ENCODE peak calls at places on chromosomes 4 and X, in ten cellular contexts. F is thoracic aorta; K is testis; D is prostate gland; Y is CD8-positive, alpha-beta T cell; X is fibroblast of lung; W is lower lobe of right lung; P is tibial artery; U is A673; B is HCT116. O is an unnamed sample. For H3K9me3, the result is how much of the 10 kb centered on the place peaks cover.

GRCh38 chr4:53653484-53654053 is 62.3 kb upstream of the LNX1 start:
- DNase-seq in B (no peak), F (no peak), W (no peak), K (peak), P (no peak), U (no peak), X (no peak), D (peak), Y (no peak), O (no peak)

GRCh38 chr4:72974694-72975487 is 94.6 kb downstream of the COX18 start:
- DNase-seq in F (no peak), K (no peak), Y (no peak), P (no peak), X (peak), W (no peak), B (no peak), D (no peak), U (peak), O (no peak)

GRCh38 chr4:7627251-7628250 is 192.8 kb upstream of the PSAPL1 start:
- DNase-seq in D (no peak), F (no peak), Y (no peak), P (no peak), W (no peak), K (no peak), B (no peak), X (no peak), U (no peak), O (no peak)

GRCh38 chr4:163280703-163281519 is 51.5 kb downstream of the NPY1R start:
- DNase-seq in K (no peak), P (no peak), Y (no peak), D (no peak), X (no peak), U (no peak), F (no peak), W (no peak), B (no peak), O (no peak)

GRCh38 chrX:8738588-8739189 is 6.8 kb upstream of the ANOS1 start:
- DNase-seq in K (peak), F (no peak), Y (peak), P (peak), U (peak), X (no peak), D (peak), W (no peak), B (no peak), O (no peak)

GRCh38 chr4:95693594-95693993 is 144.8 kb upstream of the UNC5C start:
- DNase-seq in Y (no peak), W (no peak), P (no peak), D (no peak), F (no peak), K (no peak), B (peak), X (peak), U (peak), O (no peak)

GRCh38 chr4:15040916-15041463 is 38.7 kb downstream of the CPEB2 start:
- DNase-seq in X (peak), Y (no peak), K (no peak), F (no peak), W (no peak), B (no peak), D (no peak), P (no peak), U (no peak), O (no peak)

GRCh38 chrX:1416327-1416784 is 24.4 kb upstream of the SLC25A6 start:
- DNase-seq in D (no peak), P (no peak), F (no peak), K (no peak), X (no peak), W (no peak), U (no peak), B (no peak), Y (no peak), O (no peak)

GRCh38 chrX:54181196-54181953 is 1.7 kb downstream of the FAM120C start:
- DNase-seq in D (no peak), K (no peak), B (no peak), X (peak), P (no peak), Y (no peak), W (no peak), F (no peak), U (peak), O (no peak)

GRCh38 chr4:38819569-38819968 is 15.0 kb upstream of the TLR1 start:
- DNase-seq in B (no peak), P (no peak), U (no peak), K (no peak), F (no peak), D (no peak), Y (no peak), X (peak), W (no peak), O (no peak)

GRCh38 chrX:108726748-108727147 is 9.6 kb downstream of the IRS4 start:
- DNase-seq in F (no peak), P (no peak), K (no peak), Y (no peak), D (no peak), B (no peak), W (no peak), X (no peak), U (no peak), O (no peak)

GRCh38 chr4:7410470-7410869 is 24.3 kb downstream of the PSAPL1 start:
- DNase-seq in B (no peak), X (peak), U (no peak), K (no peak), P (no peak), F (no peak), Y (no peak), D (no peak), W (no peak), O (no peak)

GRCh38 chr4:131613086-131613823 is 1535.8 kb upstream of the PCDH10 start:
- DNase-seq in K (no peak), D (no peak), F (no peak), Y (no peak), X (no peak), W (no peak), P (no peak), B (no peak), U (no peak), O (no peak)

GRCh38 chr4:16641971-16642370 is 256.5 kb downstream of the LDB2 start:
- DNase-seq in X (peak), U (no peak), W (no peak), B (no peak), P (no peak), D (no peak), K (no peak), F (no peak), Y (no peak), O (no peak)

GRCh38 chrX:13051529-13052172 is 7.2 kb upstream of the FAM9C start:
- DNase-seq in D (no peak), X (peak), B (no peak), K (no peak), P (no peak), Y (peak), W (no peak), U (no peak), F (no peak), O (no peak)

GRCh38 chr4:173254646-173255045 is 79.5 kb downstream of the HMGB2 start:
- DNase-seq in B (no peak), Y (no peak), F (no peak), W (no peak), X (no peak), P (no peak), U (no peak), D (no peak), K (no peak), O (no peak)

GRCh38 chr4:137307806-137308205 is 224.5 kb downstream of the PCDH18 start:
- DNase-seq in P (peak), D (no peak), F (peak), K (no peak), U (no peak), Y (no peak), X (peak), W (no peak), B (no peak), O (no peak)

GRCh38 chr4:15144249-15144966 is 142.1 kb downstream of the CPEB2 start:
- DNase-seq in F (no peak), U (no peak), P (no peak), X (no peak), Y (no peak), K (no peak), W (no peak), D (peak), B (no peak), O (no peak)

GRCh38 chr4:8278421-8279287 is 9.1 kb downstream of the HTRA3 start:
- DNase-seq in K (no peak), W (no peak), U (no peak), B (no peak), X (peak), P (no peak), D (no peak), Y (no peak), F (no peak), O (peak)

GRCh38 chr4:27350161-27350560 is 489.5 kb downstream of the STIM2 start:
- DNase-seq in K (no peak), U (no peak), B (peak), D (no peak), F (no peak), X (peak), W (no peak), Y (no peak), P (no peak), O (no peak)

GRCh38 chr4:41202356-41202755 is 12.0 kb downstream of the APBB2 start:
- DNase-seq in B (no peak), W (no peak), F (no peak), P (no peak), Y (no peak), D (no peak), U (no peak), X (no peak), K (no peak), O (no peak)

GRCh38 chrX:31251336-31251735 is 179.5 kb upstream of the FTHL17 start:
- DNase-seq in B (no peak), Y (no peak), P (no peak), X (no peak), U (no peak), F (no peak), K (no peak), D (no peak), W (no peak), O (no peak)

GRCh38 chr4:3571921-3572320 is 39.7 kb upstream of the LRPAP1 start:
- DNase-seq in K (no peak), B (no peak), Y (no peak), F (no peak), D (no peak), U (no peak), P (no peak), W (no peak), X (no peak), O (no peak)

GRCh38 chrX:8629871-8630270 is 102.1 kb downstream of the ANOS1 start:
- DNase-seq in P (no peak), U (no peak), X (peak), K (no peak), D (no peak), B (no peak), F (no peak), Y (no peak), W (no peak), O (no peak)

GRCh38 chrX:129480889-129481288 is 42.4 kb downstream of the SMARCA1 start:
- DNase-seq in B (no peak), P (no peak), K (no peak), X (no peak), F (no peak), W (no peak), D (no peak), Y (no peak), U (no peak), O (no peak)

GRCh38 chr4:77043507-77044131 is 32.2 kb downstream of the CCNI start:
- DNase-seq in B (no peak), D (no peak), P (peak), X (no peak), Y (no peak), W (no peak), F (no peak), K (no peak), U (no peak), O (no peak)

GRCh38 chrX:51891821-51892551 is 1.4 kb upstream of the MAGED1 start:
- DNase-seq in B (no peak), F (no peak), P (peak), Y (no peak), K (peak), U (peak), D (no peak), W (no peak), X (peak), O (peak)

GRCh38 chrX:84187501-84188319 is at the start of gene RPS6KA6:
- DNase-seq in F (no peak), P (peak), U (no peak), K (peak), D (peak), B (no peak), X (peak), W (peak), Y (no peak), O (peak)

GRCh38 chrX:13432376-13432775 is 112.5 kb upstream of the ATXN3L start:
- DNase-seq in W (no peak), B (no peak), D (peak), Y (no peak), K (peak), X (peak), U (no peak), F (peak), P (peak), O (no peak)

GRCh38 chr4:87076690-87077358 is 142.0 kb downstream of the AFF1 start:
- DNase-seq in D (peak), F (no peak), B (no peak), P (no peak), U (no peak), Y (no peak), W (no peak), K (no peak), X (no peak), O (no peak)

GRCh38 chrX:144916785-144917184 is 330.5 kb upstream of the SPANXN1 start:
- DNase-seq in Y (no peak), B (no peak), X (no peak), U (no peak), F (no peak), D (no peak), P (no peak), K (no peak), W (no peak), O (no peak)

GRCh38 chr4:106676173-106676921 is 307.8 kb upstream of the GIMD1 start:
- DNase-seq in D (no peak), F (no peak), B (no peak), X (no peak), W (no peak), Y (no peak), U (no peak), K (no peak), P (no peak), O (no peak)

GRCh38 chr4:98642991-98643426 is 15.4 kb downstream of the TSPAN5 start:
- DNase-seq in D (no peak), P (no peak), U (no peak), B (peak), Y (no peak), X (peak), K (no peak), W (no peak), F (no peak), O (no peak)

GRCh38 chr4:189022441-189023035 is 883.3 kb downstream of the TRIML1 start:
- DNase-seq in K (no peak), U (no peak), X (peak), W (no peak), Y (no peak), P (no peak), D (no peak), B (no peak), F (no peak), O (no peak)

GRCh38 chr4:76611611-76612010 is 176.6 kb downstream of the SHROOM3 start:
- DNase-seq in D (peak), X (peak), W (no peak), K (no peak), B (no peak), Y (no peak), U (no peak), F (no peak), P (no peak), O (no peak)

GRCh38 chr4:168757500-168757899 is 252.6 kb downstream of the CBR4 start:
- DNase-seq in F (no peak), Y (no peak), K (no peak), D (no peak), P (no peak), W (no peak), U (no peak), X (no peak), B (no peak), O (no peak)

GRCh38 chr4:14636563-14636962 is 365.7 kb upstream of the CPEB2 start:
- DNase-seq in B (no peak), Y (no peak), D (no peak), K (no peak), F (no peak), U (no peak), P (no peak), X (no peak), W (no peak), O (no peak)

GRCh38 chr4:125368684-125369083 is 53.9 kb downstream of the FAT4 start:
- DNase-seq in B (no peak), D (no peak), U (peak), P (no peak), X (peak), K (no peak), F (no peak), W (no peak), Y (no peak), O (no peak)

GRCh38 chr4:150541681-150542080 is 40.3 kb upstream of the MAB21L2 start:
- DNase-seq in W (no peak), Y (no peak), X (no peak), K (no peak), F (no peak), D (no peak), B (no peak), U (no peak), P (no peak), O (no peak)

DNA sequence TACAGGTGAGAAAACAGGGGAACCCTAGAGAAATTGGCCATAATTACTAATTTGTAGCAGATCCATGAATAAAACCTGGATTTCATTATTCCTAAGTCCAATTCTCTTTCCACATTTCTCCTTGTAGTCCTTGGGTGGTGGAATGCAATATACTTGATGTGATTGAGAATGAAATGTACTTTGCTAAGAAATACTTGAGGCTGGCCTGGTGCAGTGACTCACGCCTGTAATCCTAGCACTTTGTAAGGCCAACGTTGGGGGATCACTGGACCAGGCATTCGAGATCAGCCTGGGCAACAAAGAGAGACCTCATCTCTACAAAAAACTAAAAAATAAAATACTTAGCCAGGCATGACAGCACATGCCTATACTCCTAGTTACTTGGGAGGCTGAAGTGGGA is 15.9 kb downstream of the TMEM184C start:
- DNase-seq in D (no peak), U (no peak), F (no peak), K (no peak), P (no peak), W (no peak), Y (no peak), B (no peak), X (peak), O (no peak)
- H3K27ac ChIP-seq in D (no peak), U (no peak), F (no peak), K (no peak), P (no peak), W (no peak), Y (no peak), B (no peak), X (no peak), O (no peak)

DNA sequence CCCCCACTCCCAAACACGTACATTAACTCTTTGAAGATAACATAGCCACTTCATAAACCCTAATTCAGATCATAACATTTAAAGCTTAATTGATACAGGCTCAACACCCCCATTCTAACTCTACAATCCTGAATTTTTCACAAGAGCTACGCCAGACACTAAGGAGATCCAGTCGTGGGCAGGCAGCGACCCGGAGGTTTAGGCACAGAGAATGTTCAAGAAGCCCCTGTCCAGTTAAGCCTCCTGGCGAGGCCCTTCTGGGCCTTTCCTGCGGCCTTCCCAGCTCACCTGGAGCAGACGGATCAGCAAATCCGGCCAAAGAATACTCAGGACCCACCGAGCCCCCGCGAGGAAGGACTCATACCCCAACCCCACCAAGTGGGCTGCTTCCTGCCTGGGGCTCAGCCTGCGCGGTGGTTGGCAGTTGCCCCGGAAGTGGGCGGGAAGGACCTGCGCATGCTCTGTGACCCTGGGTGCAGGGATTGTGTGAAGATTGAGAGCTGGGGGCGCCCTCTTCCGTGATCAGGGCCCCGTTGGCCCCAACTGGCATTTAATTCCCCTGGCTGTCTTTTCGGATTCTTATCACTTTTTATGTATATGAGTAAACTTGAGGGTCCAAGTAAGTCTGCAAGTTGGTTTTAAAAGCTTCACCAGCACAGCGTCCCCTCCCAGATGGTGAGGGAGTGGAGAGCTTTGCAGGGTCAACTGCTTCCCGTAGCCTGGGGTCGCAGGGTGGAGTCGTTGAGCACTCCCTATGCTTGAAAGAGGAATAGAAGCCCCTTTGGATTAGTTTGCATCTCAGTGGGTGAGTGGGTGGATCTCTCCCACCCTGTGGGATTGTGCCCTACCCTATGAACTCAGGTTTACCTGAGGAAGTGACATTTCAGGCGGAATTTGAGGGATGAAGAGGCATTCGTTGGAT is at the start of gene TRIM61:
- DNase-seq in F (no peak), U (peak), D (no peak), Y (peak), X (peak), P (no peak), W (peak), K (peak), B (no peak), O (peak)
- TF ChIP-seq CTCF in F (no peak), U (no peak), D (no peak), Y (no peak), X (peak), P (no peak), W (no peak), K (no peak), B (no peak), O (no peak)

DNA sequence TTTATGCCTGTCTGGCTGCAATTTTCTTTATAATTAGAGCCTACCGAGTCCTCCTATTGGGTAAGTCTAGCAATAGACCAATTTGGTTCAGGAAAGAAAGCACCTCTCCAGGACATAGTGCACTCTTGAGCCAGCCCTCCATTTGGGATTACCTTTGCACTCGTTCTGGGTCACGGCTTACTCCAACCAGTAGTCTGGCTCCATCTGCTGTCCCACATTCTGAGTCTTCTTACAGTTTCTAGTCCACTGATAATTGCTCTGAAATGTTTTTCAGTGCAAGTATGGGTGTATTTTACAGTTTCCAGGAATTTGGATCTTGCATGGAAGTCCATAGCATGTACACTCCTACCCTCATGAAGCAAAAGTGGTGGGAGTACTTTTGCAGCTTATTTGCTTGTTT is 34.8 kb upstream of the USP51 start:
- DNase-seq in U (no peak), W (no peak), X (no peak), F (no peak), D (no peak), B (no peak), K (peak), Y (no peak), P (no peak), O (no peak)
- H3K9me3 ChIP-seq in U (under half), W (under half), X (under half), F (under half), D (under half), B (under half), K (under half), Y (under half), P (under half), O (under half)

GRCh38 chr4:1983846-1984405 is 24.8 kb downstream of the NELFA start:
- DNase-seq in F (no peak), W (no peak), Y (no peak), X (no peak), D (no peak), B (no peak), K (peak), P (no peak), U (no peak), O (peak)

GRCh38 chr4:1986578-1987210 is 22.1 kb downstream of the NELFA start:
- DNase-seq in P (no peak), X (no peak), F (no peak), K (no peak), Y (no peak), W (no peak), U (no peak), D (no peak), B (no peak), O (no peak)

GRCh38 chr4:1984406-1985191 is 24.2 kb downstream of the NELFA start:
- DNase-seq in U (peak), B (no peak), K (no peak), W (no peak), X (no peak), F (no peak), Y (no peak), P (no peak), D (no peak), O (no peak)

GRCh38 chr4:1985780-1986577 is 22.8 kb downstream of the NELFA start:
- DNase-seq in F (no peak), W (no peak), Y (no peak), U (no peak), D (no peak), B (no peak), P (no peak), K (no peak), X (no peak), O (no peak)

GRCh38 chr4:1985287-1985686 is 23.5 kb downstream of the NELFA start:
- DNase-seq in K (no peak), X (no peak), U (no peak), Y (no peak), P (no peak), F (no peak), D (no peak), B (no peak), W (no peak), O (no peak)
- H3K27ac ChIP-seq in K (no peak), X (no peak), U (no peak), Y (no peak), P (no peak), F (no peak), D (no peak), B (no peak), W (no peak), O (no peak)